ENCODE peak calls at places on chromosome 18, in nine cellular contexts. T is uterus, Q is spleen, M is right cardiac atrium, F is left ventricle myocardium inferior, R is body of pancreas, I is H9, Z is adrenal gland, X is A549. N is an unnamed sample. For H3K4me1, the result is how much of the 10 kb centered on the place peaks cover.

GRCh38 chr18:55034742-55035141 is 75.5 kb upstream of the CCDC68 start:
- DNase-seq in T (no peak), Q (no peak), M (no peak), F (no peak), R (no peak), I (no peak), Z (no peak), X (no peak), N (no peak)

GRCh38 chr18:33755918-33756590 is 178.0 kb downstream of the ASXL3 start:
- DNase-seq in T (no peak), Q (no peak), M (peak), F (no peak), R (no peak), I (no peak), Z (peak), X (peak), N (no peak)

GRCh38 chr18:77899972-77900754 is 650.5 kb downstream of the GALR1 start:
- DNase-seq in T (no peak), Q (peak), M (peak), F (peak), R (peak), I (peak), Z (peak), X (peak), N (no peak)

GRCh38 chr18:46019956-46020355 is 52.1 kb downstream of the PSTPIP2 start:
- DNase-seq in T (no peak), Q (no peak), M (no peak), F (no peak), R (no peak), I (no peak), Z (no peak), X (no peak), N (no peak)

GRCh38 chr18:46917808-46918600 is 602 bp downstream of the KATNAL2 start:
- DNase-seq in T (peak), Q (no peak), M (peak), F (peak), R (peak), I (peak), Z (peak), X (no peak), N (no peak)

GRCh38 chr18:57784034-57784815 is 18.9 kb downstream of the ATP8B1 start:
- DNase-seq in T (peak), Q (no peak), M (no peak), F (no peak), R (no peak), I (no peak), Z (no peak), X (no peak), N (peak)

GRCh38 chr18:41745166-41746049 is 209.6 kb upstream of the PIK3C3 start:
- DNase-seq in T (no peak), Q (no peak), M (peak), F (peak), R (peak), I (peak), Z (peak), X (peak), N (no peak)

GRCh38 chr18:58862851-58863538 is 1.7 kb upstream of the ZNF532 start:
- DNase-seq in T (peak), Q (peak), M (peak), F (peak), R (no peak), I (no peak), Z (no peak), X (peak), N (no peak)

GRCh38 chr18:55420665-55420964 is 167.4 kb downstream of the TCF4 start:
- DNase-seq in T (no peak), Q (no peak), M (no peak), F (no peak), R (no peak), I (no peak), Z (no peak), X (no peak), N (no peak)

DNA sequence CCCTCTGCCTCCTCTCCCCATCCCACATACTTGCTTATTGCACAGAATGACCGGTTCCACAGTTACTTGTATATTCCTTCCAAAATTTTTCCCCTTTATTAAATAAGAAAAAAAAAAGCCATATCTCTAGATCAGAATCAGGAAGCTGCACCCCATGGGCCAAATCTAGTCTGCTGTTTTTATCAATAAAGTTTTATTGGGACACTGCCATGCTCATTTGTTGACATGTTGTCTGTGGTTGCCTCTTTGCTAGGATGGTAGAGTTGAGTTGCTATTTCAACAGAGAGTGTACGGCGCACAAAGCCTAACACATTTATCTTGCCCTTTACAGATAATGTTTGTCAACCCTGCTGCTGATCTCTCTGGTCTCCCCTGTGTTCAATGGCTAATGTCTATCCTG is 15.8 kb upstream of the PIEZO2 start:
- DNase-seq in T (no peak), Q (no peak), M (no peak), F (no peak), R (no peak), I (no peak), Z (no peak), X (no peak), N (no peak)
- H3K4me1 ChIP-seq in T (under half), Q (under half), M (under half), F (under half), R (under half), I (under half), Z (under half), X (under half), N (under half)

GRCh38 chr18:76371804-76372203 is 123.2 kb downstream of the ZNF516 start:
- DNase-seq in T (no peak), Q (peak), M (no peak), F (no peak), R (no peak), I (no peak), Z (no peak), X (no peak), N (no peak)
- H3K4me1 ChIP-seq in T (under half), Q (under half), M (under half), F (under half), R (under half), I (under half), Z (under half), X (under half), N (under half)

DNA sequence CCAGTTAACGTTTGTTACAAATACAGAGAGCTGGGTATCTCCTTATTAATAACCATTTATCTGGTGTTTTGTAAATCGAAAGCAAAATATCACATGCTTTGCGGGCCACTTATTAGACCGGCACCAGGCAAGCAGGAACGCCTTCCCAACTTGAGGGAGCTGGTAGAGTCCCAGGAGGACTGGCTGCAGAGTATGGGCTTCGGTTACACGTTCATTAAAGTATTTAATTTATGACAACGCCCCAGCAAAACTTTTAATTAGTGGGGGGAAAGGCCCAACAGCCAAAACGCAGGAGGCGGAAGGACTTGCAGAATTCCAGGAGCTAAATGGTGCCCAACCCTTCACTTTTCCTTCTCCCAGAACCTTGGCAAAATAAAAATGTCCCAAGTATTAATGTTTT is 3.7 kb downstream of the SMAD7 start:
- DNase-seq in T (no peak), Q (no peak), M (no peak), F (no peak), R (no peak), I (no peak), Z (peak), X (no peak), N (no peak)
- H3K4me1 ChIP-seq in T (under half), Q (half or more), M (under half), F (half or more), R (half or more), I (under half), Z (half or more), X (under half), N (under half)

DNA sequence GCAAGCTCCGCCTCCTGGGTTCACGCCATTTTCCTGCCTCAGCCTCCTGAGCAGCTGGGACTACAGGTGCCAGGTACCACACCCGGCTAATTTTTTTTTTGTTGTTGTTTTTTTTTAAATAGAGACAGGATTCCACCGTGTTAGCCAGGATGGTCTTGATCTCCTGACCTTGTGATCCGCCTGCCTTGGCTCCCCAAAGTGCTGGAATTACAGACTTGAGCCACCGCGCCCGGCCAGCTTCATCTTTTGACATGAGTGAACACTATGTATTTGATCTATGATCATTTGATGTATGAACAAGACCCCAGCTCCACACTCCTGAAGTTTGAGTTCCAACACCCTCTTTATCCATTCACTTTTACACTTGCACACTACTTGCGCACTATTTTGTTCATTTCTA is 43.4 kb upstream of the LPIN2 start:
- DNase-seq in T (no peak), Q (no peak), M (no peak), F (no peak), R (no peak), I (no peak), Z (no peak), X (no peak), N (no peak)
- H3K4me1 ChIP-seq in T (under half), Q (half or more), M (under half), F (under half), R (under half), I (under half), Z (under half), X (under half), N (under half)

DNA sequence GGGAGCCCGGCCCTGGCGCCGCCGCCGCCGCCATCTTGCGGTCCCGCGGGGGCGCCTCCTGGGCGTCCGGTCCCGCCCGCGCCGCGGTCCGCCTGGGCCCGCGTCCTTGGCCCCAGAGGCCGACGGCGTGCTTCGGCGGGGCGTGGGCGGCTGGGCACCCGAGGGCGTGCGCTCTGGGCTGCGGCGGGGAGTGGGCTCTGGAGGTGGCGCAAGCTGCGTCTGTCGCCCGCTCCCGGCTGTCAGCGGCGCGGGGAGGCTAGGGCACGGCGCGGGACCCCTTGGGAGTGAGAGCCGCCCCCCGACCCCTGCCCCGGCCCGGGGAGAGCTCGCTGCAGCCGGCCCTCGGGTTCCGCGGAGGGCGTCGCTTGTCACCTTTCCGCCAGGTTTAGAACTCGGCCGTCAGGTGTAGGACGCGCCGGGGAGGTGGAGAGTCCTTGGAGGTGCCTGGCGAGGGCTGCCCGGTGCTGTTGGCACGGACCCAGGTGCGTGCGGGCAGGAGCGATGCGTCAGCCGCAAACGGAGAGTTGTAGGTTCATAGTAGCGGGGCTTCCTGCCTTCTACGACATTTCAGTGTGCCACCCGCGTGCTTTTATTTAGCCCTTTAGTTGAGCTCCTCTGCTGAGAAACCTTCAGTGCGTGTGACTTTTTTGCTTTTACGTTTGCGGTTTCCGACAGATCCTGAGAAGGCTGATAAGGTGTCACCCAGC is 921 bp downstream of the VAPA start:
- DNase-seq in T (peak), Q (peak), M (peak), F (peak), R (peak), I (peak), Z (peak), X (peak), N (peak)
- H3K4me1 ChIP-seq in T (under half), Q (half or more), M (under half), F (half or more), R (under half), I (under half), Z (under half), X (under half), N (under half)

N was measured in kidney.